ENCODE peak calls at places on chromosomes 5 and 9, in four cellular contexts. K is AML-193; H is D341Med; B is naive thymus-derived CD4-positive, alpha-beta T cell. L is an unnamed sample.

GRCh38 chr9:70110194-70111041 is 66.8 kb downstream of the MAMDC2 start:
- DNase-seq in K (no peak), H (no peak), B (no peak), L (peak)

GRCh38 chr9:36961051-36961450 is 73.0 kb downstream of the PAX5 start:
- DNase-seq in K (no peak), H (no peak), B (no peak), L (no peak)

GRCh38 chr9:95005276-95006141 is 279.0 kb downstream of the AOPEP start:
- DNase-seq in K (no peak), H (no peak), B (no peak), L (peak)

GRCh38 chr9:79672891-79673290 is 101.1 kb downstream of the TLE4 start:
- DNase-seq in K (no peak), H (no peak), B (no peak), L (no peak)

GRCh38 chr9:21933865-21934264 is 60.3 kb downstream of the CDKN2A start:
- DNase-seq in K (peak), H (no peak), B (no peak), L (no peak)

GRCh38 chr9:134829356-134829937 is 51.2 kb upstream of the FCN2 start:
- DNase-seq in K (no peak), H (no peak), B (no peak), L (no peak)

GRCh38 chr9:551986-552930 is 289.2 kb upstream of the DMRT1 start:
- DNase-seq in K (no peak), H (no peak), B (no peak), L (no peak)

GRCh38 chr9:70679845-70680244 is 265.4 kb upstream of the KLF9 start:
- DNase-seq in K (no peak), H (no peak), B (no peak), L (no peak)

GRCh38 chr5:176687881-176688280 is 40.6 kb downstream of the TSPAN17 start:
- DNase-seq in K (no peak), H (no peak), B (no peak), L (no peak)

GRCh38 chr5:138233280-138233679 is 20.2 kb upstream of the CDC23 start:
- DNase-seq in K (no peak), H (no peak), B (no peak), L (no peak)

L was measured in ovary.